ENCODE peak calls at places on chromosome 6, in four cellular contexts. I is adrenal gland; B is PC-3; U is CD8-positive, alpha-beta T cell. S is an unnamed sample.

GRCh38 chr6:122042851-122043250 is 356.6 kb upstream of the HSF2 start:
- DNase-seq in B (no peak), I (peak; percentile 12), U (no peak), S (no peak)

GRCh38 chr6:2576499-2576898 is 174.2 kb downstream of the MYLK4 start:
- DNase-seq in I (no peak), U (no peak), B (no peak), S (no peak)

GRCh38 chr6:169162249-169162967 is 91.2 kb downstream of the THBS2 start:
- DNase-seq in I (no peak), U (no peak), B (no peak), S (no peak)

GRCh38 chr6:24340998-24341934 is 16.6 kb downstream of the DCDC2 start:
- DNase-seq in B (peak; percentile 69), I (no peak), U (no peak), S (no peak)

GRCh38 chr6:110880651-110881050 is 6.1 kb downstream of the AMD1 start:
- DNase-seq in U (no peak), B (no peak), I (no peak), S (no peak)

GRCh38 chr6:16731503-16732018 is 29.7 kb downstream of the ATXN1 start:
- DNase-seq in U (no peak), B (peak; percentile 30), I (no peak), S (peak; percentile 8)

GRCh38 chr6:134590449-134590848 is 272.5 kb upstream of the SGK1 start:
- DNase-seq in B (peak; percentile 45), U (no peak), I (no peak), S (no peak)

GRCh38 chr6:142870787-142871371 is 74.1 kb downstream of the HIVEP2 start:
- DNase-seq in I (no peak), U (no peak), B (no peak), S (no peak)

GRCh38 chr6:45556828-45557227 is 179.1 kb upstream of the SUPT3H start:
- DNase-seq in B (no peak), U (no peak), I (no peak), S (no peak)

GRCh38 chr6:43993881-43994523 is 133.2 kb downstream of the MRPL14 start:
- DNase-seq in U (no peak), B (peak; percentile 55), I (no peak), S (no peak)

GRCh38 chr6:101402618-101403002 is 9.1 kb downstream of the GRIK2 start:
- DNase-seq in B (no peak), U (no peak), I (no peak), S (no peak)

GRCh38 chr6:31870385-31870921 is 7.8 kb upstream of the NEU1 start:
- DNase-seq in I (peak; percentile 68), B (no peak), U (no peak), S (no peak)

GRCh38 chr6:45388328-45388727 is 10.6 kb upstream of the SUPT3H start:
- DNase-seq in I (no peak), U (no peak), B (peak; percentile 57), S (no peak)

GRCh38 chr6:167400482-167401138 is 75.7 kb downstream of the TTLL2 start:
- DNase-seq in U (no peak), B (no peak), I (no peak), S (no peak)

GRCh38 chr6:1893470-1894130 is 283.9 kb downstream of the FOXC1 start:
- DNase-seq in B (peak; percentile 12), I (no peak), U (no peak), S (no peak)

GRCh38 chr6:142381845-142382378 is 80.1 kb downstream of the ADGRG6 start:
- DNase-seq in B (no peak), U (no peak), I (no peak), S (no peak)

GRCh38 chr6:90284745-90285481 is 11.7 kb downstream of the BACH2 start:
- DNase-seq in I (no peak), B (peak; percentile 60), U (no peak), S (no peak)

GRCh38 chr6:31821301-31822037 is 6.1 kb upstream of the HSPA1B start:
- DNase-seq in B (peak; percentile 84), I (peak; percentile 88), U (no peak), S (no peak)

GRCh38 chr6:167898673-167899311 is 72.1 kb downstream of the AFDN start:
- DNase-seq in U (no peak), B (peak; percentile 59), I (no peak), S (no peak)

GRCh38 chr6:24323632-24324337 is 34.1 kb downstream of the DCDC2 start:
- DNase-seq in I (no peak), B (peak; percentile 59), U (no peak), S (no peak)

GRCh38 chr6:170446841-170447560 is 106.1 kb downstream of the PSMB1 start:
- DNase-seq in U (no peak), B (no peak), I (peak; percentile 59), S (no peak)

GRCh38 chr6:160030103-160030502 is 61.2 kb downstream of the IGF2R start:
- DNase-seq in U (no peak), I (peak; percentile 89), B (peak; percentile 91), S (no peak)

GRCh38 chr6:11054722-11055121 is 10.6 kb upstream of the ELOVL2 start:
- DNase-seq in I (no peak), U (no peak), B (no peak), S (no peak)

GRCh38 chr6:138044458-138044857 is 62.8 kb downstream of the PERP start:
- DNase-seq in U (no peak), I (no peak), B (peak; percentile 65), S (no peak)

GRCh38 chr6:41548841-41549642 is 2.9 kb downstream of the FOXP4 start:
- DNase-seq in U (no peak), B (no peak), I (no peak), S (no peak)

GRCh38 chr6:111423960-111424846 is 58.8 kb downstream of the REV3L start:
- DNase-seq in I (no peak), B (peak; percentile 65), U (no peak), S (no peak)

GRCh38 chr6:149781715-149782114 is 32.2 kb downstream of the PCMT1 start:
- DNase-seq in I (no peak), U (no peak), B (no peak), S (no peak)
- H3K36me3 ChIP-seq in I (peaks cover 8% of the 10 kb centered on the region), U (no peaks in the 10 kb centered on the region), B (peaks cover 15% of the 10 kb centered on the region), S (no peaks in the 10 kb centered on the region)

GRCh38 chr6:158233214-158233795 is 65.2 kb downstream of the GTF2H5 start:
- DNase-seq in B (peak; percentile 12), I (no peak), U (no peak), S (no peak)

GRCh38 chr6:158232445-158233213 is 64.5 kb downstream of the GTF2H5 start:
- DNase-seq in I (peak; percentile 64), U (peak; percentile 21), B (peak; percentile 51), S (peak; percentile 38)

GRCh38 chr6:158231551-158232444 is 63.6 kb downstream of the GTF2H5 start:
- DNase-seq in B (peak; percentile 60), U (peak; percentile 65), I (peak; percentile 73), S (peak; percentile 65)

GRCh38 chr6:158229823-158230222 is 61.7 kb downstream of the GTF2H5 start:
- DNase-seq in U (no peak), B (no peak), I (no peak), S (no peak)

DNA sequence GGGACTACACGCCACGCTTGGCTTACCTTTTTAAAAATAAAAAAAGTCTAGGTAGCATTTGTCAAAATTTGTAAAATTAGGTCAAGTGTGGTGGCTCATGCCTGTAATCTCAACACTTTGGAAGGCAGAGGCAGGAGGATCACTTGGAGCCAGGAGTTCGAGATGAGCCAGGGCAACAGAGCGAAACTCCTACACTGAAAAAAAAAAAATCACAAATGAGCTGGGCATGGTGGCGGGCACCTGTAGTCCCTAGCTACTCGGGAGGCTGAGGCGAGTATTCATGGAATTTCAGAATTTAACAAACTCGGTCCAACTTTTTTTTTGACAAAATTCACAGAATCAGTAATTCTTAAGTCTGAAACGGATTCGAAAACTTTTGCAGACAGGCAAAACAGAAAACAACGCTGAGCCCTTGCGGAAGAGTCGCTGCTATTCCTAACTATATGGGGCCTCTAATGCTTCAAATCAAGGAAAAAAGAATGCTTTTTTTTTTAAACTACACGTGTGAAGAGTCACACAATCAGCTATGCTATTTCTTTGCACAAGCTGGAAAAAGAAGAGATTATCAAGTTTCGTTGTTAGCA is 62.9 kb downstream of the GTF2H5 start:
- DNase-seq in B (no peak), I (no peak), U (no peak), S (no peak)
- H3K27ac ChIP-seq in B (peak overlapping the region; percentile 40), I (peak overlapping the region; percentile 83), U (peak overlapping the region; percentile 52), S (peak overlapping the region; percentile 65)

GRCh38 chr6:158049055-158050028 is 67.7 kb downstream of the SYNJ2 start:
- DNase-seq in I (no peak), U (no peak), B (no peak), S (no peak)

GRCh38 chr6:158046201-158047119 is 64.8 kb downstream of the SYNJ2 start:
- DNase-seq in I (no peak), U (no peak), B (no peak), S (no peak)

GRCh38 chr6:158047563-158048323 is 66.1 kb downstream of the SYNJ2 start:
- DNase-seq in I (no peak), B (no peak), U (no peak), S (no peak)

GRCh38 chr6:158048589-158048988 is 66.9 kb downstream of the SYNJ2 start:
- DNase-seq in B (no peak), I (no peak), U (no peak), S (no peak)

DNA sequence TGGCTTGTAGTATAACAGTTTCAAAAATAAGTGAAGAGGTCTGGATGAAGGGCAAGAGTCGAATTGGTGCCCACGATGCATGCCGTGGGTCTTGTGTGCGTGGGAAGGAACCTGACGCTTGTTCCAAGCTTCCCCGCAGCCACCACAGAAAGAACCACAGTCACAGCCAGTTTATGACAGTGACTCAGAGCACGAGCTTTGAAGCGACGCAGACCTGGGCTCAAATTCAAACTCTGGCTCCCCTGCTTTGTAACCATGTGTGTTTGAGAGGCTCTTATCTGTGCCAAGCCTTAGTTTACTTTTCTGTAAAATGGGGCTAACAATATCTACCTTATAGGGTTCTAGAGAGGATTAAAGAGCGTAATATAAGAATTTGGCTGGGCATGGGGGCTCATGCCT is 65.5 kb downstream of the SYNJ2 start:
- DNase-seq in B (peak; percentile 58), I (peak; percentile 84), U (peak; percentile 14), S (no peak)
- H3K36me3 ChIP-seq in B (peaks cover 4% of the 10 kb centered on the region), I (no peaks in the 10 kb centered on the region), U (no peaks in the 10 kb centered on the region), S (peaks cover 23% of the 10 kb centered on the region)

DNA sequence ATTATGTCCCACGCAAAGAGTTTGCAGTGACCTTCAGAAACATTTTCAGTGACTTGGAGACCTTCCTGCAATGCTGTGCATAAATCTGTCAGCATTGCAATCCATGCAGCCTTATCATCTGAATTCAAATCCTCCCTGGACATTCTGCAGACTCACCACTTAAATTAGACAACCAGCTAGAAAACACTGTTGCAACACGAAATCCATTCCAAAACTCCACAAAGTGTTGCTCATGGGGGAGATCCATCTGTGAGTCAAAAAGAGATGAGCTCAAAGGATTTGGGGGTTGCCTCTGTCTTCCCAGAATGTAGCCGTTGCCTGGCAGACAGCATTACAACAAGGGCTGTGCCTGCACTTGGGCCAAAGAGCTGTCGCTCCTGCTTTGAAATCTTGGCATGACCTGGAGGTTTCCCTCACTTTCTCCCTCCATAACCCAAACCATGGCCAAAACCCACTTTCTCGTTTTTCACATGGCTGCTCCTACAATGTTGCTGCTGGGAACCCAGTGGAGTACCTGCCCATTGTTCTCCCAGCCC is 163.5 kb upstream of the CDYL start:
- DNase-seq in I (no peak), U (no peak), B (no peak), S (no peak)
- H3K27ac ChIP-seq in I (no peak overlapping the region), U (no peak overlapping the region), B (no peak overlapping the region), S (no peak overlapping the region)